ENCODE peak calls at places on chromosomes 6 and 20, in four cellular contexts. One of them, this sample, is unnamed.

GRCh38 chr6:140731741-140732140 is 1357.3 kb upstream of the CITED2 start:
- DNase-seq in A549: no peak
- DNase-seq in H1: no peak
- DNase-seq in K562: no peak
- DNase-seq in this sample: no peak

GRCh38 chr6:144952456-144953240 is 667.5 kb downstream of the UTRN start:
- DNase-seq in A549: no peak
- DNase-seq in H1: no peak
- DNase-seq in K562: no peak
- DNase-seq in this sample: no peak

GRCh38 chr6:141467881-141468280 is 664.8 kb upstream of the GJE1 start:
- DNase-seq in A549: no peak
- DNase-seq in H1: no peak
- DNase-seq in K562: no peak
- DNase-seq in this sample: no peak

GRCh38 chr20:47274449-47275108 is 81.9 kb downstream of the ZMYND8 start:
- DNase-seq in A549: peak
- DNase-seq in H1: no peak
- DNase-seq in K562: no peak
- DNase-seq in this sample: peak

GRCh38 chr6:82570083-82570482 is 206.5 kb downstream of the TPBG start:
- DNase-seq in A549: no peak
- DNase-seq in H1: no peak
- DNase-seq in K562: no peak
- DNase-seq in this sample: peak

GRCh38 chr6:984031-984430 is 291.1 kb upstream of the EXOC2 start:
- DNase-seq in A549: no peak
- DNase-seq in H1: no peak
- DNase-seq in K562: no peak
- DNase-seq in this sample: no peak

GRCh38 chr20:55478739-55479450 is 526.4 kb downstream of the CBLN4 start:
- DNase-seq in A549: no peak
- DNase-seq in H1: no peak
- DNase-seq in K562: no peak
- DNase-seq in this sample: no peak

GRCh38 chr20:30167540-30167939 is 1089.9 kb upstream of the DEFB115 start:
- DNase-seq in A549: no peak
- DNase-seq in H1: no peak
- DNase-seq in K562: no peak
- DNase-seq in this sample: no peak

GRCh38 chr20:35120012-35120701 is 27.0 kb downstream of the EDEM2 start:
- DNase-seq in A549: no peak
- DNase-seq in H1: no peak
- DNase-seq in K562: peak
- DNase-seq in this sample: no peak

GRCh38 chr6:138194221-138194620 is 24.1 kb downstream of the PBOV1 start:
- DNase-seq in A549: no peak
- DNase-seq in H1: no peak
- DNase-seq in K562: no peak
- DNase-seq in this sample: no peak

GRCh38 chr20:25510202-25510601 is 75.1 kb downstream of the NINL start:
- DNase-seq in A549: no peak
- DNase-seq in H1: no peak
- DNase-seq in K562: no peak
- DNase-seq in this sample: no peak

GRCh38 chr6:85004283-85005010 is 240.0 kb upstream of the TBX18 start:
- DNase-seq in A549: no peak
- DNase-seq in H1: no peak
- DNase-seq in K562: no peak
- DNase-seq in this sample: no peak

GRCh38 chr6:157278171-157278570 is 45.1 kb downstream of the TMEM242 start:
- DNase-seq in A549: no peak
- DNase-seq in H1: no peak
- DNase-seq in K562: no peak
- DNase-seq in this sample: no peak

GRCh38 chr20:39264506-39265172 is 302.5 kb downstream of the DHX35 start:
- DNase-seq in A549: peak
- DNase-seq in H1: peak
- DNase-seq in K562: peak
- DNase-seq in this sample: peak

GRCh38 chr20:63202811-63203526 is 13.0 kb downstream of the YTHDF1 start:
- DNase-seq in A549: no peak
- DNase-seq in H1: no peak
- DNase-seq in K562: no peak
- DNase-seq in this sample: no peak

GRCh38 chr6:28137458-28138020 is 4.1 kb upstream of the ZKSCAN8 start:
- DNase-seq in A549: no peak
- DNase-seq in H1: no peak
- DNase-seq in K562: no peak
- DNase-seq in this sample: no peak

GRCh38 chr6:39226606-39227300 is 2.5 kb downstream of the KCNK5 start:
- DNase-seq in A549: no peak
- DNase-seq in H1: no peak
- DNase-seq in K562: no peak
- DNase-seq in this sample: no peak

GRCh38 chr20:49288784-49289696 is 11.2 kb upstream of the ZNFX1 start:
- DNase-seq in A549: no peak
- DNase-seq in H1: no peak
- DNase-seq in K562: no peak
- DNase-seq in this sample: no peak

GRCh38 chr20:50992733-50993457 is 30.0 kb downstream of the KCNG1 start:
- DNase-seq in A549: peak
- DNase-seq in H1: peak
- DNase-seq in K562: peak
- DNase-seq in this sample: peak

GRCh38 chr20:25020345-25020744 is 27.8 kb upstream of the APMAP start:
- DNase-seq in A549: no peak
- DNase-seq in H1: no peak
- DNase-seq in K562: no peak
- DNase-seq in this sample: no peak

GRCh38 chr20:58064411-58065010 is 163.9 kb downstream of the ANKRD60 start:
- DNase-seq in A549: no peak
- DNase-seq in H1: no peak
- DNase-seq in K562: no peak
- DNase-seq in this sample: no peak

GRCh38 chr6:3999800-4000661 is 78.9 kb downstream of the FAM217A start:
- DNase-seq in A549: no peak
- DNase-seq in H1: no peak
- DNase-seq in K562: no peak
- DNase-seq in this sample: no peak

GRCh38 chr6:160004018-160004417 is 35.1 kb downstream of the IGF2R start:
- DNase-seq in A549: no peak
- DNase-seq in H1: no peak
- DNase-seq in K562: no peak
- DNase-seq in this sample: no peak

GRCh38 chr6:108714012-108714773 is 134.0 kb upstream of the ARMC2 start:
- DNase-seq in A549: no peak
- DNase-seq in H1: no peak
- DNase-seq in K562: no peak
- DNase-seq in this sample: no peak

GRCh38 chr6:19465240-19465639 is 371.9 kb upstream of the ID4 start:
- DNase-seq in A549: no peak
- DNase-seq in H1: no peak
- DNase-seq in K562: no peak
- DNase-seq in this sample: no peak

GRCh38 chr6:14924126-14925024 is 321.5 kb upstream of the JARID2 start:
- DNase-seq in A549: no peak
- DNase-seq in H1: no peak
- DNase-seq in K562: no peak
- DNase-seq in this sample: no peak

GRCh38 chr6:44831002-44831610 is 443.6 kb downstream of the CDC5L start:
- DNase-seq in A549: no peak
- DNase-seq in H1: no peak
- DNase-seq in K562: no peak
- DNase-seq in this sample: no peak

GRCh38 chr6:164188861-164189260 is 774.3 kb downstream of the QKI start:
- DNase-seq in A549: no peak
- DNase-seq in H1: no peak
- DNase-seq in K562: no peak
- DNase-seq in this sample: no peak

DNA sequence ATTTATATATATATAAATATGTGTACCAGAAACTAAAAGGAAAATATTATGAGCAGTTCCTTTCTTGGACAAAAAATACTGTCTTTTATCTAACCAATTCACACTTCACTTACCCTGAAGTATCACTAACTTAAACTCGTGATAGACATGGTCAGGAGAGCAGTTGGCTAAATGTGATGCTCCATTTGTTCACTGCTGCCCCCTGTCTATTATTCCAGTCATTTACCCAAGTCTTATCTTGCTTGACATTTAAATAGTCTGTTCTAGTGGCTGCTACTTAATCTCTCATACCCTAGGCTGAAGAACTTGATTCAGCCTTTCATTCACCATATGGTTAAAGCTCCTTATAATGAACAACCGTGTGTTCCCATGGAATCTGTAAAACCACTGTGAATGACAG is 789.6 kb upstream of the EYS start:
- DNase-seq in A549: peak
- DNase-seq in H1: no peak
- DNase-seq in K562: peak
- DNase-seq in this sample: peak
- TF ChIP-seq PHF8 in A549: no peak
- TF ChIP-seq PHF8 in H1: no peak
- TF ChIP-seq PHF8 in K562: no peak
- TF ChIP-seq PHF8 in this sample: no peak

DNA sequence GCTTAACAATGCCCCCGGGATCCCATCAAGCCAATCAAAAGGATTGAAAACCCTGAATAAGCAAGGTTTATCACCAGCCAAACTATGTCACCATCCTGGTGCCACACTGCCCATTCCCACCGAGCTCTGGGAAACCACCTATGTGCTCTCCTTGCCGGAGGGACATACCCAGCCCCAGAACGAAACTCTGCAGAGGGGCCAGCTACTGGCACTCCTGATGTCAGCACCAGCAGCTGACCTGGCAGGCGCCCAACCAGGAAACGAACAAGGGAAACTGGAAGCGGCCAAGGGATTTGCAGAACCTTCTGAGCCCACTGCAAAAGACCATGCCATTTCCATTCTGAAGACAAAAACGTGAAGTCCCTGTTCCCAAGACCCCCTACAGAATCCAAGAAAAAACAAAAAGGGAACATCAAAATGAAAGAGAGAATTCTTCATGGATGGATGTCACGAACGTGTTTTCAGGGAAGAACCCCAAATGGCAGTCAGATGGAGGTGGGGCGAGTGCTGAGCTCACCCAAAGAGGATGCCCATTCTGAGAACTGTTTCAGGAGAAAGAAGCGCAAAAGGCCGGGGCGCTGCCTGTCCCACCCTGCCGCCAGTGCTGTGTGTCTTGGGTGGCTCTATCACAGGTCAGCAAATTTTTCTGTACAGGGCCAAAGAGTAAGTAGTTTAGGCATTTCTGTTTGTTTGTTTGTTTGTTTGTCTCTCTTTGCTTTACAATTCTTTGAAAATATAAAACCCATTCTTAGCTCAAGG is 305.2 kb downstream of the ESR1 start:
- DNase-seq in A549: no peak
- DNase-seq in H1: no peak
- DNase-seq in K562: no peak
- DNase-seq in this sample: no peak
- TF ChIP-seq MAX in A549: no peak
- TF ChIP-seq MAX in H1: no peak
- TF ChIP-seq MAX in K562: no peak
- TF ChIP-seq MAX in this sample: no peak

GRCh38 chr6:100893743-100894142 is 12.6 kb upstream of the ASCC3 start:
- DNase-seq in A549: no peak
- DNase-seq in H1: no peak
- DNase-seq in K562: no peak
- DNase-seq in this sample: no peak
- TF ChIP-seq PHF8 in A549: no peak
- TF ChIP-seq PHF8 in H1: no peak
- TF ChIP-seq PHF8 in K562: no peak
- TF ChIP-seq PHF8 in this sample: no peak

DNA sequence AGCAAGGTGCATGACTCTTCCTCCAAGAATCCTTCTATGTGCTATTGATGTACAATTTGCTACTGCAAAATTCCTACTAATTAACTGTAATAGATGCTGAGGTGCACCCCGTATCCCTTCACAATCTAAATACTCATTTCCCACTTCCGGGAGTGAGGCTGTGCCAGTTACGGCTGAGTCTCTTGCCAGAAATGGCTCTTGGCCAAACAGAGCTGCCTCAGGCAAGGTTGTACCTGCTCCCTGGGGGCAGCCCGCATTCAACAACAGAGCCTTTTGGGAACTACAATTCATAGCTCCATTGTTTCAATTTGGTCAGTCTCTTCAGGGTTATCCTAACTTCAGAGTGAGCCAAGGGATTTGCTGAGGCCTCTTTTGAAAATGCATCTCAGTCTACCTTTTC is 789.8 kb upstream of the MAP3K7 start:
- DNase-seq in A549: no peak
- DNase-seq in H1: no peak
- DNase-seq in K562: no peak
- DNase-seq in this sample: no peak
- TF ChIP-seq MAX in A549: no peak
- TF ChIP-seq MAX in H1: no peak
- TF ChIP-seq MAX in K562: no peak
- TF ChIP-seq MAX in this sample: no peak

DNA sequence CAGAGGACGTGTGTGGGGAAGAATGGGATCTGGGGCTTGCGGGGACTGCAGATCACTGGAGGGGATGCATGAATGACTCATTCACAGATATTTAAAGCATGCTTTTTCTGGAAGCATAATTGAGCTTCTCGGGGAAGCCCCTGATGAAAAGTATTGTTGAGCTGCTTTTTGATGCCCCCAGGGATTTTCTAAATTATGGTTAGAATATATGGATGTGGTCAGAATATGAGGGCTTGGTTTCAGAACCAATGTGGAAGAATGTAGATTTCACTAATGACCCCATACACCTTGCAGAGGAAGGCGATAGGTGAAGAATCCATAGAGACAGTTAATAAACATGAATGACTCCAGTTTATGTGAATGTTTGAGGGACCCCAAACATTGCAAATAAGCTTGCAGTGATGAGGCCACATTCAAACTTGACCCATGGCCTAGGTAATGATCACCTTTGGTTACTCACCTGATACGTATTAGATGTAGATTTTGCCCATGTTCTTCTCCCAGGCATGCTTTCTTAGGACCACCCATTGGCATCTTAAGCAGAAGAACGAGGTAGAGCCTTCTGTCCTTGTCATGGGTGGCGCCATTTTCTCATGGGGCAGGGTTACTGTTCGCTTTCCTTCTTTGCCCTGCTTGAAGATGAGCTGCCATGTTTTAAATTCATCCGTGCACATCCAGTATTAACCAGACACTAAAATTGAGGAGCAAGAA is 36.3 kb downstream of the GMPR start:
- DNase-seq in A549: no peak
- DNase-seq in H1: no peak
- DNase-seq in K562: no peak
- DNase-seq in this sample: no peak
- TF ChIP-seq PHF8 in A549: no peak
- TF ChIP-seq PHF8 in H1: no peak
- TF ChIP-seq PHF8 in K562: no peak
- TF ChIP-seq PHF8 in this sample: no peak